ENCODE peak calls at places on chromosomes 13 and 19, in nine cellular contexts. V, Q, A, R, U, C, O, S and B are unnamed samples.

GRCh38 chr13:66915596-66916185 is 314.4 kb downstream of the PCDH9 start:
- DNase-seq in C (no peak), S (no peak), V (no peak), Q (no peak), A (no peak), O (peak; percentile 53), U (no peak), R (no peak), B (no peak)

GRCh38 chr19:21128901-21129698 is 12.7 kb upstream of the ZNF431 start:
- DNase-seq in V (no peak), Q (no peak), C (no peak), U (no peak), S (no peak), R (no peak), O (no peak), A (no peak), B (no peak)

GRCh38 chr13:44765076-44765475 is 188.9 kb upstream of the TSC22D1 start:
- DNase-seq in V (no peak), A (no peak), S (no peak), C (no peak), R (peak; percentile 27), O (no peak), Q (no peak), U (no peak), B (no peak)

GRCh38 chr13:99269627-99270252 is 11.6 kb upstream of the GPR18 start:
- DNase-seq in Q (peak; percentile 41), A (no peak), O (peak; percentile 71), C (no peak), V (peak; percentile 38), R (no peak), U (peak; percentile 75), S (no peak), B (peak; percentile 28)

GRCh38 chr19:5204212-5204611 is 136.4 kb downstream of the PTPRS start:
- DNase-seq in S (no peak), O (no peak), C (no peak), Q (no peak), A (no peak), V (no peak), U (no peak), R (no peak), B (no peak)

GRCh38 chr19:49432141-49433073 is 7.2 kb downstream of the GFY start:
- DNase-seq in C (no peak), U (no peak), R (peak; percentile 50), Q (peak; percentile 97), O (no peak), A (no peak), V (no peak), S (no peak), B (no peak)

GRCh38 chr13:79407349-79407979 is 1.4 kb upstream of the RBM26 start:
- DNase-seq in C (no peak), R (no peak), S (no peak), O (no peak), V (no peak), A (no peak), U (no peak), Q (no peak), B (no peak)

GRCh38 chr13:99965329-99966000 is 6.1 kb downstream of the ZIC5 start:
- DNase-seq in R (no peak), U (no peak), S (no peak), Q (no peak), V (no peak), A (no peak), O (no peak), C (no peak), B (no peak)

GRCh38 chr19:19113040-19113541 is 25.2 kb downstream of the TMEM161A start:
- DNase-seq in U (no peak), A (no peak), C (no peak), S (no peak), O (no peak), R (no peak), V (no peak), Q (peak; percentile 68), B (no peak)

GRCh38 chr19:35162471-35163326 is 8.2 kb downstream of the FXYD5 start:
- DNase-seq in A (no peak), O (no peak), V (peak; percentile 85), C (no peak), U (no peak), R (no peak), S (no peak), Q (no peak), B (no peak)

GRCh38 chr19:16382775-16383543 is 58.3 kb downstream of the KLF2 start:
- DNase-seq in Q (peak; percentile 91), V (peak; percentile 56), R (peak; percentile 87), U (peak; percentile 52), C (peak; percentile 77), A (peak; percentile 84), S (peak; percentile 93), O (peak; percentile 86), B (no peak)

GRCh38 chr19:8117991-8118390 is 31.4 kb downstream of the FBN3 start:
- DNase-seq in Q (no peak), V (no peak), A (no peak), C (no peak), U (no peak), R (no peak), O (no peak), S (no peak), B (no peak)

GRCh38 chr19:45025264-45025663 is 13.6 kb upstream of the CLASRP start:
- DNase-seq in U (no peak), R (no peak), C (no peak), O (no peak), Q (no peak), S (no peak), A (no peak), V (no peak), B (no peak)

GRCh38 chr13:41580345-41580744 is 123.0 kb downstream of the RGCC start:
- DNase-seq in S (no peak), C (no peak), U (no peak), V (no peak), Q (no peak), A (no peak), R (no peak), O (no peak), B (no peak)

GRCh38 chr19:532578-533484 is 1.3 kb downstream of the CDC34 start:
- DNase-seq in C (no peak), A (peak; percentile 70), U (no peak), R (peak; percentile 68), Q (peak; percentile 90), O (peak; percentile 85), V (peak; percentile 51), S (peak; percentile 87), B (no peak)

GRCh38 chr13:85373322-85373721 is 425.9 kb downstream of the SLITRK6 start:
- DNase-seq in U (no peak), S (no peak), R (no peak), C (no peak), V (no peak), Q (no peak), O (no peak), A (no peak), B (no peak)

GRCh38 chr19:17560205-17560595 is 4.8 kb downstream of the COLGALT1 start:
- DNase-seq in A (no peak), Q (no peak), C (no peak), R (no peak), S (no peak), V (no peak), O (peak; percentile 10), U (no peak), B (no peak)

GRCh38 chr19:12777217-12778019 is 2.1 kb upstream of the HOOK2 start:
- DNase-seq in C (peak; percentile 80), V (no peak), S (peak; percentile 96), A (peak; percentile 77), U (no peak), R (peak; percentile 87), Q (peak; percentile 93), O (peak; percentile 78), B (no peak)
- TF ChIP-seq POLR2AphosphoS5 in C (no peak), V (peak; percentile 7), S (peak; percentile 89), A (peak; percentile 74), U (no peak), R (peak; percentile 66), Q (peak; percentile 19), O (peak; percentile 37), B (no peak)

DNA sequence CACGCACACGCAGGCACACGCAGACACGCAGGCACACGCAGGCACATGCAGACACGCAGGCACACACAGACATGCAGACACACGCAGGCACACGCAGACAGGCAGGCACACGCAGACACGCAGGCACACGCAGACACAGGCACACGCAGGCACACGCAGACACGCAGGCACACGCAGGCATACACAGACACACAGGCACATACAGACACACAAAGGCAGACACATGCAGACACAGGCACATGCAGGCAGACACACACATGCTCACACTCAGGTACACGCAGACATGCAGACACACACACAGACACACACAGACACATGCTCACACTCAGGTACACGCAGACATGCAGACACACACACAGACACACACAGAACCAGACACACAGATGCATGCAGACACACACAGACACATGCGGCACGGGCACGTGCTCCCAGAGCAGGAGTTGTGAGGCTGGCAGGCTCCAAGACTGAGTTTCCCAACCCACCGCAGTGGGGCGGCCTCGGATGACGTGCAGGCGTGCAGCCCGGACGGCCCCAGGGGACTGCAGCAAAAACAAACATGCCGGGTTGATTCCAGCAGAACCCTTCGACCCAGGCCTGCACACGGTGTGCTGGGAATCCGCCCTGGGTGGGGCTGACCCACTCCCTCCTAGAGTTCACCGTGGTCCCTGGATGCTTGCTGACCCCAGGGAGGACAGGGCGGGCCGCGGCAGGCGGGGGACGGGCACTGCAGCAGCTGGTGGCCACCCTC is 100.0 kb downstream of the GADD45B start:
- DNase-seq in V (no peak), O (no peak), A (peak; percentile 90), R (peak; percentile 42), S (peak; percentile 57), U (no peak), Q (no peak), C (no peak), B (no peak)
- TF ChIP-seq POLR2AphosphoS5 in V (no peak), O (no peak), A (peak; percentile 86), R (peak; percentile 42), S (peak; percentile 21), U (no peak), Q (no peak), C (no peak), B (no peak)

GRCh38 chr13:48531416-48532145 is 1.3 kb downstream of the RCBTB2 start:
- DNase-seq in Q (no peak), R (no peak), A (no peak), U (no peak), O (no peak), S (no peak), C (no peak), V (no peak), B (no peak)
- TF ChIP-seq POLR2AphosphoS5 in Q (no peak), R (peak; percentile 8), A (no peak), U (no peak), O (no peak), S (no peak), C (no peak), V (no peak), B (no peak)

DNA sequence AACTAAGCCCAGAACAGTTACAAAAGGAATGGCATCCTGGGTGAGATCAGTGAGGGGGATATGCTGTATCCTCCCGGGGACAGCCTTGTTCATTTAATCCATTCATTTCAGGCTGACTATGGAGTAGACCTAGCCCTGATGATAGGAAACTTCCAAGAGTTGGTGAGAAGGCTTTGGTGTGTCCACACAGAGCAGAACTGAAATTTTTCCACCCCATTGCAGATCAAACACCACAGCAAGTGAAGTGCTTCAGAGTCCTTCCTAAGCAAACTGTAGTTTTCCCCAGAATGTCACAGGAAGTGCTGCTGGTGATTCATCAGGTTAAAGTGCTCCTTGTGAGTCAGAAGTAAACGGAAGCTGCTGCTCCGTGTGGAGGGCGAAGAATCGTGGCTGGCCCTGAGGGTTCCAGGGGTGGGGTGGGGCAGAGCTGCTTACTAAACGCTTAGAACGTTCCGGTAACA is 113.2 kb downstream of the TEX26 start:
- DNase-seq in C (no peak), S (no peak), U (peak; percentile 75), R (peak; percentile 83), Q (no peak), O (peak; percentile 92), V (peak; percentile 94), A (peak; percentile 61), B (no peak)
- TF ChIP-seq POLR2AphosphoS5 in C (no peak), S (no peak), U (no peak), R (peak; percentile 67), Q (no peak), O (peak; percentile 92), V (peak; percentile 64), A (no peak), B (peak; percentile 42)

GRCh38 chr13:68056816-68057710 is 826.9 kb upstream of the PCDH9 start:
- DNase-seq in S (no peak), V (no peak), Q (peak; percentile 50), O (peak; percentile 86), A (no peak), C (no peak), U (no peak), R (peak; percentile 32), B (no peak)
- TF ChIP-seq POLR2AphosphoS5 in S (no peak), V (no peak), Q (no peak), O (peak; percentile 21), A (no peak), C (no peak), U (no peak), R (no peak), B (no peak)